ENCODE peak calls at places on chromosome 15, in seven cellular contexts. D, P, H, Y, B, I and O are unnamed samples.

GRCh38 chr15:59611277-59612260 is at the start of gene GCNT3:
- DNase-seq in D (peak), P (peak), H (no peak), Y (no peak), B (no peak), I (no peak), O (no peak)

GRCh38 chr15:78695849-78696248 is 54.8 kb upstream of the CHRNB4 start:
- DNase-seq in D (no peak), P (no peak), H (no peak), Y (no peak), B (peak), I (no peak), O (no peak)

GRCh38 chr15:89845305-89845893 is 30.7 kb upstream of the ANPEP start:
- DNase-seq in D (peak), P (peak), H (no peak), Y (no peak), B (no peak), I (no peak), O (no peak)

GRCh38 chr15:60573936-60574335 is 95.0 kb upstream of the ICE2 start:
- DNase-seq in D (no peak), P (no peak), H (no peak), Y (no peak), B (no peak), I (no peak), O (no peak)

GRCh38 chr15:59315914-59316428 is 56.7 kb downstream of the MYO1E start:
- DNase-seq in D (no peak), P (no peak), H (no peak), Y (no peak), B (peak), I (no peak), O (no peak)

GRCh38 chr15:90895571-90896117 is 7.5 kb upstream of the MAN2A2 start:
- DNase-seq in D (no peak), P (no peak), H (no peak), Y (peak), B (no peak), I (no peak), O (no peak)

GRCh38 chr15:29242466-29243242 is 27.0 kb downstream of the NSMCE3 start:
- DNase-seq in D (no peak), P (no peak), H (no peak), Y (no peak), B (no peak), I (no peak), O (no peak)

GRCh38 chr15:34436126-34436955 is 1.3 kb downstream of the GOLGA8A start:
- DNase-seq in D (no peak), P (no peak), H (no peak), Y (peak), B (no peak), I (no peak), O (no peak)

GRCh38 chr15:31440754-31441298 is 114.2 kb downstream of the KLF13 start:
- DNase-seq in D (no peak), P (no peak), H (peak), Y (peak), B (peak), I (peak), O (peak)

GRCh38 chr15:23859008-23859407 is 171.9 kb upstream of the NDN start:
- DNase-seq in D (no peak), P (no peak), H (no peak), Y (no peak), B (no peak), I (no peak), O (no peak)

GRCh38 chr15:28901987-28902745 is 16.4 kb downstream of the APBA2 start:
- DNase-seq in D (no peak), P (no peak), H (no peak), Y (peak), B (peak), I (no peak), O (no peak)

GRCh38 chr15:69685524-69686452 is 233.2 kb downstream of the RPLP1 start:
- DNase-seq in D (no peak), P (no peak), H (no peak), Y (no peak), B (no peak), I (no peak), O (no peak)

GRCh38 chr15:35293353-35294130 is 208.4 kb upstream of the NANOGP8 start:
- DNase-seq in D (peak), P (peak), H (no peak), Y (no peak), B (no peak), I (no peak), O (no peak)

GRCh38 chr15:43769584-43770228 is 7.1 kb downstream of the ELL3 start:
- DNase-seq in D (no peak), P (peak), H (no peak), Y (no peak), B (no peak), I (peak), O (no peak)

GRCh38 chr15:45121706-45122417 is 7.7 kb downstream of the DUOXA2 start:
- DNase-seq in D (peak), P (peak), H (no peak), Y (no peak), B (no peak), I (no peak), O (no peak)

GRCh38 chr15:40939909-40940801 is 11.0 kb downstream of the DLL4 start:
- DNase-seq in D (no peak), P (no peak), H (no peak), Y (peak), B (no peak), I (no peak), O (peak)
- H3K4me3 ChIP-seq in D (no peak), P (no peak), H (no peak), Y (peak), B (no peak), I (no peak), O (no peak)

DNA sequence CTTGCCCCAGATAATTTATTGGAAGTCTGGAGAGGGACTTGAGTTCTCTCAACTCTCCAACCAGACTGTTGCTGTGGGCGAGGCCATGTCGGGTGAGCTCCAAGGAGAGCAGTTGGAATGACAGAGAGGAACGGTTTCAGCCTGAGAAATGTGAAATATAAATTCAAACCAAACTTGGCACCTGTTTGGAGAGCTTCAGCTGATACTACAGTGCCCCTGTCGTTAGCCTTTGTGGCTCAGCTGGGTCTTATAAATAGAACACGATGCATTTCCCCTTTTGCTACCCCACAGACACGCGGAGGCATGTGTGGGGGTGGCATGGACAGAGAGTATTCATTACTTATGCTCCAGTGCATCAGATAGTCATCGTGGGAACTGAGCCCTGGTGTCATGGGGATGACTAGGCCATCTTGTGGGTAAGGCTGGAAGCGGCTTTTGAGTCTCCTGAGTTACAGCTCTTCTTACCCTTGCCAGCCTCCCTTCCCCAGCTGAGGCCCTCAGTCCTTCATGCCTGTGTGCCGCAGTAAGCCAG is 15.6 kb downstream of the SMAD3 start:
- DNase-seq in D (no peak), P (no peak), H (peak), Y (peak), B (no peak), I (no peak), O (peak)
- TF ChIP-seq CTCF in D (peak), P (peak), H (no peak), Y (peak), B (no peak), I (no peak), O (no peak)

GRCh38 chr15:74579001-74579400 is 36.6 kb upstream of the CLK3 start:
- DNase-seq in D (no peak), P (no peak), H (no peak), Y (no peak), B (peak), I (no peak), O (no peak)

GRCh38 chr15:74578496-74578994 is 37.1 kb upstream of the CLK3 start:
- DNase-seq in D (no peak), P (no peak), H (no peak), Y (no peak), B (no peak), I (no peak), O (no peak)

GRCh38 chr15:74584204-74584603 is 31.4 kb upstream of the CLK3 start:
- DNase-seq in D (no peak), P (no peak), H (no peak), Y (peak), B (no peak), I (no peak), O (no peak)

GRCh38 chr15:74584779-74585178 is 30.9 kb upstream of the CLK3 start:
- DNase-seq in D (no peak), P (no peak), H (no peak), Y (peak), B (no peak), I (no peak), O (no peak)

GRCh38 chr15:74580538-74581350 is 34.9 kb upstream of the CLK3 start:
- DNase-seq in D (no peak), P (no peak), H (no peak), Y (peak), B (peak), I (no peak), O (no peak)
- TF ChIP-seq POLR2A in D (no peak), P (no peak), H (no peak), Y (no peak), B (no peak), I (no peak), O (no peak)

DNA sequence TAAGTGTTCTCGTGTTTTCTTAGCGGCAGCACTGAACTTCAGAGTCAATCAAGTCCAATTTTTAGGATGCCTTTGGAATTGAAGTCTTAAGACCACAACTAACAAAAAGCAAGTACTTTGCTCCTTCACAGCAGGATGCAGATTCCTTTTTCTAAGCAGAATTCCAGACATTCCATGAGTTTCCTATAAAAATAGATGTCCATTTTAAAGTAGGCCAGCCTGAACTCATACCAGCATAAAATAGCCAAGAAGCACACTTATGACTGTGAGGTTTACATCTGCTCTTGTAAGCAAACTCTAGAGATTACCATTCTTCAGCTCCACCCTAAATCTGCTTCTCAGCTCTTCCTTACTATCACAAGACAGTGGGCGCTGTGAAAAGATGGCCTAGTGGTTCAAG is 85.8 kb downstream of the THBS1 start:
- DNase-seq in D (no peak), P (no peak), H (no peak), Y (no peak), B (no peak), I (no peak), O (no peak)
- H3K4me3 ChIP-seq in D (no peak), P (no peak), H (no peak), Y (no peak), B (no peak), I (no peak), O (no peak)

DNA sequence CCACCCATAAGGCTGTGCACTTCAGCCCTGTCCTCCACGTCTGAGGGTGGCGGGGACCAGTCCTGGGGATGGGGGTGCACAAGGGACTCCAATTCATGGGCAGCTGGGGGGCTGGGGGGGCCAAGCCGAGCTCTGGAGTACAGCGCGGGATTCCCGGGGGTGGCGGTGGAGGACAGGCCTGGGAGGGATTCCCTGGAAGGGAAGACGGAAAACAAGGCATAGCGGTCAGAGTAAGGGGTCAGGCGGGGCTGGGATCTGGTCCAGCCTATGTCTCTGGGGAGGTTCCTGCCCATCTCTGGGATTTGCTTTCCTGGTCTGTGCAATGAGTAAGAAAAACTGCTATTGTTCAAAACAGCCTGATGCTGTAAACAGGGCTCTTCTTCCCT is 8.1 kb upstream of the IGDCC3 start:
- DNase-seq in D (no peak), P (no peak), H (peak), Y (no peak), B (no peak), I (no peak), O (peak)
- TF ChIP-seq CTCF in D (no peak), P (no peak), H (no peak), Y (no peak), B (no peak), I (no peak), O (no peak)

DNA sequence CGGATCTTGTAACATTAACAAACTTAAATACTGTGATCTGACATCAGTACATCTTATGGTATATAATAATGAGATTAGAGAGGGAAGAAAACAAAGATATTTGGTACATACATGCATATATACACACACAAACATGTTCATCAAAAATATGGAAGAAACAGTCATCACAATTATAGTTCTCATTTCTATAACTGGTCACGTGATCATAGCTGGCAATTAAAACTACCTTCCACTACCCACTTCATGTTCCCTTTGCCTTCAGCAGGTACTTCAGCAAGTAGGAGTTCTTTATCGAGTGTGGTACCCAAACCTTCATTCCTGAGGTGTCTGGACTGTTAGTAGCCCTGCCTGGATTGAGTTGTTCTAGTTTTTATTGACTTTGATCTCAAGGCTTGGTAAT is 70.9 kb upstream of the ALDH1A3 start:
- DNase-seq in D (no peak), P (no peak), H (no peak), Y (no peak), B (no peak), I (no peak), O (no peak)
- TF ChIP-seq POLR2A in D (no peak), P (no peak), H (no peak), Y (no peak), B (no peak), I (no peak), O (no peak)

GRCh38 chr15:25810631-25811077 is 52.5 kb downstream of the ATP10A start:
- DNase-seq in D (no peak), P (no peak), H (no peak), Y (no peak), B (no peak), I (no peak), O (no peak)

GRCh38 chr15:25812845-25813244 is 50.3 kb downstream of the ATP10A start:
- DNase-seq in D (no peak), P (no peak), H (no peak), Y (no peak), B (no peak), I (no peak), O (no peak)

GRCh38 chr15:25812073-25812472 is 51.1 kb downstream of the ATP10A start:
- DNase-seq in D (no peak), P (no peak), H (no peak), Y (no peak), B (no peak), I (no peak), O (no peak)

GRCh38 chr15:25810154-25810553 is 53.0 kb downstream of the ATP10A start:
- DNase-seq in D (no peak), P (no peak), H (no peak), Y (no peak), B (no peak), I (no peak), O (no peak)

GRCh38 chr15:25811481-25811906 is 51.6 kb downstream of the ATP10A start:
- DNase-seq in D (no peak), P (no peak), H (no peak), Y (no peak), B (peak), I (no peak), O (no peak)
- H3K4me3 ChIP-seq in D (no peak), P (no peak), H (no peak), Y (no peak), B (no peak), I (no peak), O (no peak)

GRCh38 chr15:56582785-56583184 is 117.8 kb upstream of the MNS1 start:
- DNase-seq in D (no peak), P (no peak), H (no peak), Y (no peak), B (no peak), I (no peak), O (no peak)
- TF ChIP-seq CTCF in D (no peak), P (no peak), H (no peak), Y (no peak), B (no peak), I (no peak), O (no peak)

GRCh38 chr15:33374181-33375006 is 63.6 kb downstream of the RYR3 start:
- DNase-seq in D (no peak), P (no peak), H (no peak), Y (no peak), B (no peak), I (no peak), O (no peak)
- TF ChIP-seq POLR2A in D (no peak), P (no peak), H (no peak), Y (no peak), B (no peak), I (no peak), O (no peak)